ENCODE peak calls at places on chromosome 6, in five cellular contexts. S is fibroblast of mammary gland, F is progenitor cell of endocrine pancreas, L is GM06990, Y is AG04450. Z is an unnamed sample.

GRCh38 chr6:164322533-164322932 is 908.0 kb downstream of the QKI start:
- DNase-seq in F (no peak), L (no peak), S (peak), Y (no peak), Z (peak)

GRCh38 chr6:110415297-110415916 is at the start of gene DDO:
- DNase-seq in L (no peak), Y (no peak), F (no peak), S (peak), Z (no peak)

GRCh38 chr6:68876792-68877493 is 241.9 kb downstream of the ADGRB3 start:
- DNase-seq in L (peak), S (peak), Y (no peak), F (no peak), Z (peak)

GRCh38 chr6:43926644-43927524 is 156.9 kb downstream of the VEGFA start:
- DNase-seq in S (peak), L (no peak), Y (peak), F (peak), Z (peak)

GRCh38 chr6:25415274-25415673 is 136.1 kb downstream of the CARMIL1 start:
- DNase-seq in F (no peak), L (no peak), S (no peak), Y (no peak), Z (no peak)

GRCh38 chr6:166820070-166820469 is 136.3 kb downstream of the RNASET2 start:
- DNase-seq in F (no peak), Y (no peak), S (no peak), L (no peak), Z (no peak)

GRCh38 chr6:122931916-122932315 is 64.1 kb upstream of the CLVS2 start:
- DNase-seq in Y (no peak), F (no peak), L (no peak), S (no peak), Z (peak)

GRCh38 chr6:44531447-44532015 is 144.0 kb downstream of the CDC5L start:
- DNase-seq in S (no peak), Y (no peak), L (no peak), F (no peak), Z (no peak)

GRCh38 chr6:39777218-39777617 is 15.0 kb upstream of the DAAM2 start:
- DNase-seq in L (no peak), Y (no peak), S (no peak), F (no peak), Z (no peak)

GRCh38 chr6:37059344-37060194 is 54.1 kb downstream of the FGD2 start:
- DNase-seq in L (no peak), Y (peak), F (no peak), S (peak), Z (peak)

GRCh38 chr6:15620616-15621015 is 42.2 kb downstream of the DTNBP1 start:
- DNase-seq in F (no peak), Y (no peak), L (no peak), S (no peak), Z (no peak)

GRCh38 chr6:86738078-86738477 is 199.2 kb upstream of the HTR1E start:
- DNase-seq in S (no peak), Y (no peak), L (no peak), F (no peak), Z (no peak)

GRCh38 chr6:110517601-110518280 is 41.3 kb upstream of the SLC22A16 start:
- DNase-seq in S (peak), F (no peak), L (no peak), Y (no peak), Z (peak)

GRCh38 chr6:46637145-46637544 is 15.5 kb downstream of the CYP39A1 start:
- DNase-seq in Y (no peak), L (no peak), F (no peak), S (peak), Z (peak)

GRCh38 chr6:28982476-28983266 is 22.4 kb downstream of the ZNF311 start:
- DNase-seq in S (peak), Y (no peak), F (no peak), L (no peak), Z (peak)

GRCh38 chr6:129677634-129678325 is 32.2 kb downstream of the ARHGAP18 start:
- DNase-seq in Y (no peak), L (no peak), S (peak), F (no peak), Z (no peak)

GRCh38 chr6:73234732-73235131 is 9.4 kb upstream of the KHDC1L start:
- DNase-seq in S (peak), F (no peak), Y (peak), L (no peak), Z (peak)

GRCh38 chr6:162058281-162058875 is 669.2 kb downstream of the PRKN start:
- DNase-seq in Y (no peak), L (no peak), F (no peak), S (peak), Z (peak)

GRCh38 chr6:139449611-139450000 is 75.2 kb upstream of the CITED2 start:
- DNase-seq in S (peak), Y (no peak), L (no peak), F (no peak), Z (peak)

GRCh38 chr6:157460182-157460999 is 79.4 kb downstream of the ZDHHC14 start:
- DNase-seq in Y (no peak), F (no peak), L (peak), S (no peak), Z (no peak)

GRCh38 chr6:116229287-116229913 is 24.5 kb downstream of the TSPYL4 start:
- DNase-seq in S (peak), L (no peak), Y (peak), F (no peak), Z (peak)

GRCh38 chr6:168968228-168968627 is 285.4 kb downstream of the THBS2 start:
- DNase-seq in L (no peak), Y (no peak), S (peak), F (no peak), Z (peak)

GRCh38 chr6:157982580-157983438 is 1.1 kb downstream of the SYNJ2 start:
- DNase-seq in F (no peak), Y (no peak), S (peak), L (no peak), Z (no peak)

GRCh38 chr6:20117474-20117873 is 94.8 kb downstream of the MBOAT1 start:
- DNase-seq in Y (no peak), S (no peak), F (no peak), L (no peak), Z (peak)

GRCh38 chr6:135358907-135359459 is 138.6 kb downstream of the AHI1 start:
- DNase-seq in S (peak), F (no peak), Y (no peak), L (no peak), Z (peak)

GRCh38 chr6:25934181-25934580 is 3.7 kb upstream of the SLC17A2 start:
- DNase-seq in Y (no peak), L (no peak), S (no peak), F (no peak), Z (no peak)

GRCh38 chr6:47247227-47247797 is 62.4 kb downstream of the TNFRSF21 start:
- DNase-seq in F (no peak), L (peak), S (peak), Y (no peak), Z (peak)

GRCh38 chr6:32839356-32839755 is 817 bp upstream of the TAP2 start:
- DNase-seq in S (no peak), F (no peak), L (no peak), Y (no peak), Z (no peak)

GRCh38 chr6:167995302-167995701 is 2.2 kb upstream of the KIF25 start:
- DNase-seq in Y (no peak), F (no peak), S (no peak), L (no peak), Z (no peak)

GRCh38 chr6:132719736-132720448 is 6.0 kb upstream of the VNN1 start:
- DNase-seq in S (no peak), F (no peak), L (no peak), Y (no peak), Z (no peak)

GRCh38 chr6:167208819-167209576 is 51.2 kb upstream of the GPR31 start:
- DNase-seq in S (no peak), Y (no peak), L (no peak), F (no peak), Z (no peak)

GRCh38 chr6:102051001-102051400 is 657.5 kb downstream of the GRIK2 start:
- DNase-seq in S (no peak), Y (no peak), L (no peak), F (no peak), Z (no peak)

GRCh38 chr6:36514554-36515456 is 32.5 kb downstream of the STK38 start:
- DNase-seq in S (no peak), L (no peak), F (no peak), Y (no peak), Z (peak)

GRCh38 chr6:7543761-7544424 is 2.4 kb downstream of the DSP start:
- DNase-seq in Y (no peak), L (no peak), F (no peak), S (no peak), Z (peak)

GRCh38 chr6:15592610-15593009 is 70.2 kb downstream of the DTNBP1 start:
- DNase-seq in L (no peak), S (no peak), F (no peak), Y (no peak), Z (no peak)

GRCh38 chr6:2951723-2952122 is 19.6 kb downstream of the SERPINB6 start:
- DNase-seq in S (no peak), F (no peak), L (no peak), Y (no peak), Z (no peak)

GRCh38 chr6:143517447-143517773 is 5.9 kb upstream of the FUCA2 start:
- DNase-seq in S (no peak), F (no peak), Y (no peak), L (no peak), Z (no peak)

GRCh38 chr6:37612475-37612874 is 85.2 kb downstream of the MDGA1 start:
- DNase-seq in F (no peak), Y (no peak), S (peak), L (no peak), Z (peak)

GRCh38 chr6:133097208-133097607 is 143.9 kb upstream of the EYA4 start:
- DNase-seq in S (no peak), F (no peak), L (no peak), Y (no peak), Z (peak)

DNA sequence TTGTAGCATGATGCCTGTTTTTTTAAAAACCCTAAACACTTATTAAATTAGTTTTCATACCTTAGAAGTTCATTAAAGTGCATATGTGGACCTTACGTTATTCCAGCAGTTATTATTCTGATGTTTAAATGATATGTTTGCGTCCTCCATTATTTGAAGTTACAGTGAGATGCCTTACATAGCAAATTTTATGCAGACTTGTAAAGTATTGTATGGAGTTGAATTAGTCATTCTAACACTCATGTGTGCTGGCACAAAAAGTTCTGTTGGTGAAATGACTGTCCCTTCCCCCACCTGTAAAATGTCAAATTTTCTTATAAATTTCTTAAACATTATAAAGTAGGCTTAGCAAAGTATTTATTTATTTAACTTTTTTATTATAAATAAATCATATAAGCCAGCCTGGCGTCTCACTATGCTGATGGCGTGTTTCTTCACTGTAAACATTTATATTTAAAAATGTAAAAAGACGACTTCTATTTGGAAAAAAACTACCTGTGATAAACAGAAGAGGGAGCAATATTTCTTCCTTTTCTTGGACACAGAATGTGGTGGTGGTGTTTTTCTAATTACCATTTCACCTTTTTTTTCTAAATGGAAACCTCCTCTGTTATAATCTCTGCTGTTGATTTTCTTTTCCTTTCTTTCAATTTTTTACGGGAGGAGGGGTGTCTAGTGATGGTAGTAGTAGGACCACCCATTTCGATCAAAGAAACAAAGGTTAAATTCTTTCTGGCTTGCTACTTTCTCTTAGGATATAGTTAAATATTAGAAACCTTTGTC is 155.4 kb downstream of the RFPL4B start:
- DNase-seq in Y (no peak), L (no peak), S (peak), F (no peak), Z (no peak)
- TF ChIP-seq CTCF in Y (peak), L (no peak), S (peak), F (peak), Z (peak)

DNA sequence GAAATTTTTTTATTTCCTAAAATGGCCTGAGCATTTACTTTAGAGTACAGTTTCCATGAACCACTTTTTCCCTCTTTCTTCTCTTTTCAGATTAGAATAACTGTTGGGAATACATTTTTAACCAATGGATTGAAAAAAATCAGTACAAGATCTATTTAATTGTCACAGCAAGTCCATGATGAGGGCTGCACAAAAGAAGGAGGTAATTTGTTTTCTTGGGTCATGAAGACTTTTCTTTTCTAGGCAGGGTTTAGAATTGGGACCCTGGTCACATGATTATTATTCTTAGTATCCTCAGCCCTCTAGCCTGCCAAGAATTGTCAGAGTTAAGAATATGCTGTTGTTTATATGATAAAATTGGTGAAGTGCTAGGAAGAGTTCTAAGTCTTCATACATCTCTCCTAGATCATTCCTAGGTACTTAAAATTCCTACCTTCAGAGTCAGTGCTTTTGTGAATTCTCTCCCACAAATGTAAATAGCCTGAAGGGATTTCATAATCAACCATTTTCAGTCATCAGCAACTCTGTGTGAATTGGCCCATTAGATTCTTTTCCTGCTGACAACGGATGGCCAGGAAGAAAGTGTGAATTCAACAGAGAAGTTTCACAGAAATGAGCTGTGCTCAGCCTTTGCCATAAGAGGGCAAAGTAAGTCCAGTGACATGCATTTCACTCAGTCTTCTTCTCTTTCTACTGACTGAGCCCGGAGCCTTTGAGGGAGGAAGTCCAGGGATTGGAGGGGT is 32.4 kb upstream of the TPBG start:
- DNase-seq in L (no peak), Y (peak), F (no peak), S (peak), Z (peak)
- TF ChIP-seq CTCF in L (peak), Y (peak), F (peak), S (peak), Z (peak)

DNA sequence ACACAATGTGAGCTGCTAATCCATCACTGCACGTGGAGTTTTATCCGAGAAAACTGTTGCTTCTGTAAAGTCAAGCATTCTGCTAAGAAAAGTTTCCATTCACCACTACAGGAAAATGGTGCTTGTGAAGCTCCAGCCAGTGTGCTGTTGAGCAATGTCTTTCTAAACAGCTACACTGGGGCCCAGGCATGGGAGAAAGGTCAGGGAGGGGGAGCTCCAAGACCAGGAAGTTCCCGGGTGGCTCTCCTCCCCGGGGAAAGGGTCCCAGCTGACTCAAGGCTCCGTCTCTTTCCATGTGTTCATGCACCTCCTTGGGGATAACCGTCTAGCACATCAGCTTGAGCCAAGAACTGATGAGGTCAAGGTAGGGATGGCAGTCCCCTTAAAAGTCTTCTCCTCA is 20.5 kb downstream of the RPP40 start:
- DNase-seq in Y (no peak), L (no peak), S (no peak), F (no peak), Z (no peak)
- TF ChIP-seq CTCF in Y (no peak), L (no peak), S (no peak), F (no peak), Z (no peak)

GRCh38 chr6:159609813-159610212 is 83.2 kb downstream of the SOD2 start:
- DNase-seq in S (peak), F (no peak), L (no peak), Y (no peak), Z (no peak)

GRCh38 chr6:159604443-159604956 is 88.5 kb downstream of the SOD2 start:
- DNase-seq in Y (no peak), F (no peak), L (no peak), S (no peak), Z (no peak)

GRCh38 chr6:159606786-159607185 is 86.3 kb downstream of the SOD2 start:
- DNase-seq in F (no peak), Y (no peak), S (peak), L (no peak), Z (no peak)

GRCh38 chr6:159610881-159611280 is 82.2 kb downstream of the SOD2 start:
- DNase-seq in F (no peak), L (no peak), S (no peak), Y (no peak), Z (no peak)

DNA sequence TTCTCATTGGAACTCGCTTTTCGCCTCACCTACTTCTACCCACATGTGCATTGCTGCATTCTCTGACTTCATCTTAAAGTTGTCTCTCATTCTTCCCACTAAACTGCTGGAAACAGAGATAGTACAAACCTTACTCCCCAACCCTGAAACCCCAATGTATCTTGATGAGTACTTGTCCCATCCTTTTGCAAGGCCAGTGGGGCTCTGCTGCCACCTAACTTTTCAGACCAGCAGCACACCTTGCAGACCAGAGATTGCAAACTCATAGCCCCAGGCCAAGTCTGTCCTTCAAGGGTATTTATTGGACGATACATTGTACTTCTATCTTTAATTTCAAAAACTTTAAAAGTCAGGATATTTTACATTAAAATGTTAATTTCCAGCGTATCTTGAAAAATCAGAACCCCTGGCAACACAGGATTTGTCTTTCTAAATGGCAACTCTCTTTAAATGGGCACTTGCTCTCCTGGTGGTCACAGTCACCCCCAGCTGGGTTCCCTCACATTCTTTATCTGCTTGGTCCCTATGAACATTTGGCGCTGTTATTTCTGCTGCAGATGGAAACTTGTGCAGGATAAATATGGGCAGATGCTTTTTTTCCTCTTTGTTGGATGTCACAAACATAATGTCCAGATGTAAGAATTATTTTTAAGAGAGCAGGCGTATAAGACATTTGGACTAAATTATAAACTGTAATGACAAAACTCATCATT is 83.9 kb downstream of the SOD2 start:
- DNase-seq in Y (no peak), S (peak), L (no peak), F (no peak), Z (peak)
- TF ChIP-seq CTCF in Y (peak), S (peak), L (peak), F (peak), Z (peak)

GRCh38 chr6:112560651-112561050 is 213.5 kb downstream of the RFPL4B start:
- DNase-seq in F (no peak), Y (no peak), L (no peak), S (no peak), Z (no peak)
- TF ChIP-seq CTCF in F (no peak), Y (no peak), L (no peak), S (no peak), Z (no peak)

GRCh38 chr6:34512738-34513115 is 43.4 kb downstream of the SPDEF start:
- DNase-seq in L (no peak), Y (no peak), S (no peak), F (no peak), Z (no peak)
- TF ChIP-seq CTCF in L (no peak), Y (no peak), S (no peak), F (no peak), Z (no peak)

GRCh38 chr6:42378125-42378524 is 73.6 kb downstream of the TRERF1 start:
- DNase-seq in F (no peak), L (no peak), Y (no peak), S (no peak), Z (no peak)
- TF ChIP-seq CTCF in F (no peak), L (no peak), Y (no peak), S (no peak), Z (no peak)

GRCh38 chr6:148508401-148509151 is 165.9 kb downstream of the SASH1 start:
- DNase-seq in S (peak), L (no peak), Y (no peak), F (no peak), Z (peak)
- TF ChIP-seq CTCF in S (peak), L (no peak), Y (peak), F (no peak), Z (no peak)

Z was measured in epithelial cell of esophagus.